ENCODE peak calls at places on chromosomes 12 and 14, in four cellular contexts. J is retinal pigment epithelial cell; A is activated CD4-positive, alpha-beta T cell treated with anti-CD3 and anti-CD28 coated beads, Interleukin-2, amount 50 U/mL, for 1 hour; T is stimulated activated CD4-positive, alpha-beta T cell treated with anti-CD3 and anti-CD28 coated beads, Interleukin-1b, Interleukin-23, amount 100 ng/mL, for 1 hour. D is an unnamed sample.

GRCh38 chr12:132490481-132491348 is 764 bp downstream of the FBRSL1 start:
- DNase-seq in J (no peak), A (no peak), T (no peak), D (peak)

GRCh38 chr14:53367631-53368030 is 214.5 kb upstream of the DDHD1 start:
- DNase-seq in J (no peak), A (no peak), T (no peak), D (no peak)

GRCh38 chr14:58430156-58430555 is 2.6 kb downstream of the KIAA0586 start:
- DNase-seq in J (no peak), A (no peak), T (no peak), D (no peak)

GRCh38 chr14:22925513-22925912 is 3.7 kb downstream of the PRMT5 start:
- DNase-seq in J (no peak), A (no peak), T (no peak), D (no peak)

GRCh38 chr14:59455411-59455810 is 9.8 kb downstream of the GPR135 start:
- DNase-seq in J (no peak), A (no peak), T (no peak), D (no peak)

GRCh38 chr12:52280796-52281560 is 6.5 kb downstream of the KRT86 start:
- DNase-seq in J (peak), A (no peak), T (no peak), D (no peak)

GRCh38 chr12:122144885-122145284 is 29.1 kb downstream of the IL31 start:
- DNase-seq in J (no peak), A (no peak), T (no peak), D (no peak)

GRCh38 chr12:105961821-105962671 is 176.7 kb downstream of the NUAK1 start:
- DNase-seq in J (no peak), A (no peak), T (no peak), D (no peak)

GRCh38 chr12:121579190-121579791 is 1.5 kb downstream of the KDM2B start:
- DNase-seq in J (no peak), A (peak), T (no peak), D (peak)

GRCh38 chr12:30882706-30883105 is 43.8 kb upstream of the TSPAN11 start:
- DNase-seq in J (no peak), A (no peak), T (no peak), D (no peak)

GRCh38 chr14:101627913-101628257 is 66.6 kb downstream of the DIO3 start:
- DNase-seq in J (no peak), A (no peak), T (no peak), D (no peak)

GRCh38 chr12:122079532-122080081 is 1.1 kb downstream of the MLXIP start:
- DNase-seq in J (no peak), A (no peak), T (no peak), D (no peak)

GRCh38 chr12:68896881-68897540 is 36.0 kb downstream of the CPM start:
- DNase-seq in J (no peak), A (no peak), T (no peak), D (no peak)

GRCh38 chr12:12890492-12890814 is 909 bp upstream of the GPRC5A start:
- DNase-seq in J (no peak), A (no peak), T (no peak), D (peak)

GRCh38 chr12:104410786-104411185 is 46.0 kb upstream of the CHST11 start:
- DNase-seq in J (no peak), A (no peak), T (no peak), D (no peak)

GRCh38 chr14:20143911-20144310 is 5.3 kb downstream of the OR4N5 start:
- DNase-seq in J (no peak), A (no peak), T (no peak), D (no peak)

GRCh38 chr12:20628388-20628787 is 66.7 kb upstream of the SLCO1C1 start:
- DNase-seq in J (no peak), A (no peak), T (no peak), D (no peak)

GRCh38 chr14:30221546-30221945 is 293.9 kb upstream of the PRKD1 start:
- DNase-seq in J (no peak), A (no peak), T (no peak), D (no peak)

GRCh38 chr12:26452511-26452910 is 257.1 kb downstream of the SSPN start:
- DNase-seq in J (no peak), A (no peak), T (no peak), D (no peak)

GRCh38 chr14:20632831-20633771 is 8.4 kb downstream of the OR6S1 start:
- DNase-seq in J (no peak), A (peak), T (peak), D (no peak)

GRCh38 chr12:112735296-112735695 is 56.3 kb upstream of the RPH3A start:
- DNase-seq in J (no peak), A (no peak), T (no peak), D (no peak)

GRCh38 chr12:630656-631632 is 32.3 kb downstream of the NINJ2 start:
- DNase-seq in J (no peak), A (peak), T (peak), D (no peak)

GRCh38 chr12:49809369-49810158 is 18.6 kb downstream of the NCKAP5L start:
- DNase-seq in J (no peak), A (no peak), T (no peak), D (no peak)

GRCh38 chr14:85175556-85175955 is 354.4 kb upstream of the FLRT2 start:
- DNase-seq in J (no peak), A (no peak), T (no peak), D (no peak)

GRCh38 chr12:21502872-21503271 is 1.3 kb downstream of the GOLT1B start:
- DNase-seq in J (no peak), A (no peak), T (no peak), D (no peak)

GRCh38 chr14:91858536-91859275 is 8.6 kb downstream of the TC2N start:
- DNase-seq in J (no peak), A (no peak), T (no peak), D (no peak)

GRCh38 chr12:80320121-80320678 is 123.8 kb upstream of the PTPRQ start:
- DNase-seq in J (no peak), A (no peak), T (no peak), D (no peak)

GRCh38 chr12:54932691-54933090 is 51.9 kb downstream of the TESPA1 start:
- DNase-seq in J (no peak), A (no peak), T (no peak), D (no peak)

GRCh38 chr12:123278150-123278627 is 6.5 kb upstream of the CDK2AP1 start:
- DNase-seq in J (no peak), A (no peak), T (no peak), D (no peak)

GRCh38 chr14:31992051-31992450 is 85.1 kb upstream of the ARHGAP5 start:
- DNase-seq in J (peak), A (no peak), T (no peak), D (no peak)

GRCh38 chr12:10562306-10562933 is 51.0 kb downstream of the MAGOHB start:
- DNase-seq in J (peak), A (no peak), T (no peak), D (no peak)

GRCh38 chr12:76047742-76048141 is 16.2 kb upstream of the PHLDA1 start:
- DNase-seq in J (no peak), A (no peak), T (no peak), D (no peak)

GRCh38 chr12:82832091-82832490 is 145.4 kb downstream of the TMTC2 start:
- DNase-seq in J (no peak), A (no peak), T (no peak), D (no peak)